ENCODE peak calls at places on chromosomes 4 and X, in seven cellular contexts. One of them, this sample, is unnamed. For H3K36me3, the result is how much of the 10 kb centered on the place peaks cover.

GRCh38 chr4:174061026-174061425 is 222.4 kb downstream of the FBXO8 start:
- DNase-seq in GM23338: no peak
- DNase-seq in breast epithelium: no peak
- DNase-seq in upper lobe of right lung: no peak
- DNase-seq in mammary epithelial cell: no peak
- DNase-seq in GM23248: no peak
- DNase-seq in thoracic aorta: no peak
- DNase-seq in this sample: no peak

GRCh38 chr4:8582016-8582415 is 1.8 kb downstream of the GPR78 start:
- DNase-seq in thoracic aorta: no peak
- DNase-seq in upper lobe of right lung: no peak
- DNase-seq in breast epithelium: no peak
- DNase-seq in GM23338: no peak
- DNase-seq in mammary epithelial cell: no peak
- DNase-seq in GM23248: no peak
- DNase-seq in this sample: no peak

GRCh38 chr4:153622778-153623240 is 61.3 kb upstream of the TLR2 start:
- DNase-seq in GM23338: no peak
- DNase-seq in thoracic aorta: no peak
- DNase-seq in breast epithelium: no peak
- DNase-seq in mammary epithelial cell: no peak
- DNase-seq in upper lobe of right lung: no peak
- DNase-seq in GM23248: no peak
- DNase-seq in this sample: no peak

GRCh38 chrX:115364625-115365024 is 75.1 kb downstream of the LUZP4 start:
- DNase-seq in mammary epithelial cell: no peak
- DNase-seq in breast epithelium: no peak
- DNase-seq in GM23338: no peak
- DNase-seq in thoracic aorta: no peak
- DNase-seq in upper lobe of right lung: no peak
- DNase-seq in GM23248: no peak
- DNase-seq in this sample: no peak

GRCh38 chr4:85514117-85514516 is 39.2 kb downstream of the ARHGAP24 start:
- DNase-seq in upper lobe of right lung: no peak
- DNase-seq in GM23248: peak
- DNase-seq in mammary epithelial cell: no peak
- DNase-seq in breast epithelium: no peak
- DNase-seq in thoracic aorta: no peak
- DNase-seq in GM23338: no peak
- DNase-seq in this sample: no peak

GRCh38 chr4:80812145-80812544 is 218.4 kb upstream of the BMP3 start:
- DNase-seq in mammary epithelial cell: no peak
- DNase-seq in GM23338: no peak
- DNase-seq in thoracic aorta: no peak
- DNase-seq in upper lobe of right lung: no peak
- DNase-seq in breast epithelium: no peak
- DNase-seq in GM23248: no peak
- DNase-seq in this sample: no peak

GRCh38 chr4:56757270-56757746 is 64.2 kb downstream of the SPINK2 start:
- DNase-seq in mammary epithelial cell: peak
- DNase-seq in breast epithelium: no peak
- DNase-seq in upper lobe of right lung: no peak
- DNase-seq in GM23248: peak
- DNase-seq in GM23338: no peak
- DNase-seq in thoracic aorta: no peak
- DNase-seq in this sample: no peak

GRCh38 chr4:8280876-8281440 is 11.4 kb downstream of the HTRA3 start:
- DNase-seq in breast epithelium: no peak
- DNase-seq in GM23338: no peak
- DNase-seq in thoracic aorta: no peak
- DNase-seq in mammary epithelial cell: no peak
- DNase-seq in GM23248: no peak
- DNase-seq in upper lobe of right lung: no peak
- DNase-seq in this sample: no peak

GRCh38 chr4:6887591-6888371 is 21.8 kb upstream of the TBC1D14 start:
- DNase-seq in mammary epithelial cell: no peak
- DNase-seq in GM23248: no peak
- DNase-seq in upper lobe of right lung: peak
- DNase-seq in GM23338: no peak
- DNase-seq in breast epithelium: no peak
- DNase-seq in thoracic aorta: no peak
- DNase-seq in this sample: no peak

DNA sequence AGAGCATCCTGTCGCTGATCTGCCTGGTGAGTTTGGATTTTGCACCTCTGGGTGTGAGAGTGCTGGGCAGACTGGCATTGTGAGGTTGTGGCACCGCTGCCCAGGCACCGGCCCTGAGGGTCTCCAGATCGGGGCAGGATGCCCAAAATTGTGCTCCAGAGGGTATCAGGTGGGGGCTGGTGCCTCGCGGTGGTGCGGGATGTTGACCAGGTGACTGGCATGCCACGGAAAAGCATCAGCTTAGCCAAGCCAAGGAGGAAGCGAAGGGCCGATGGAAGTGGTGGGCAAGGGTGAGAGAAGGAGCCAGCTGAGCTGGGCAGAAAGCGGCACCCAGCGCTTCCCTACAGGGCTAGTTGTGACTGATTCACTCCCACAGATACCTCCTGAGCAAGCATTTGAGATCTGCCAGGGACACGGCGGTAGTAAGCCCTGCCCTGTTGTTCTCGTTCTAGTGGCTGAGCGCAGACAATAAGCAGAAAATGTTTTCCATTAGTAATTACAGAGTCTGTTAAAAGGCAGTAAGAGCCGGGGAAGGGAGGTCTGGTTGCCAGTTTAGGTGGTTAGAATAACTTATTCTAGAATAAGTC is 809 bp downstream of the ZFP92 start:
- DNase-seq in thoracic aorta: no peak
- DNase-seq in breast epithelium: no peak
- DNase-seq in upper lobe of right lung: no peak
- DNase-seq in mammary epithelial cell: peak
- DNase-seq in GM23338: no peak
- DNase-seq in GM23248: peak
- DNase-seq in this sample: no peak
- H3K4me3 ChIP-seq in thoracic aorta: peak
- H3K4me3 ChIP-seq in breast epithelium: peak
- H3K4me3 ChIP-seq in upper lobe of right lung: peak
- H3K4me3 ChIP-seq in mammary epithelial cell: peak
- H3K4me3 ChIP-seq in GM23338: peak
- H3K4me3 ChIP-seq in GM23248: no peak
- H3K4me3 ChIP-seq in this sample: peak

GRCh38 chr4:76166480-76166879 is 18.3 kb upstream of the NUP54 start:
- DNase-seq in thoracic aorta: no peak
- DNase-seq in breast epithelium: no peak
- DNase-seq in GM23338: no peak
- DNase-seq in GM23248: no peak
- DNase-seq in mammary epithelial cell: no peak
- DNase-seq in upper lobe of right lung: no peak
- DNase-seq in this sample: no peak

GRCh38 chr4:76174216-76174615 is 26.0 kb upstream of the NUP54 start:
- DNase-seq in GM23338: no peak
- DNase-seq in mammary epithelial cell: no peak
- DNase-seq in GM23248: no peak
- DNase-seq in thoracic aorta: no peak
- DNase-seq in breast epithelium: no peak
- DNase-seq in upper lobe of right lung: no peak
- DNase-seq in this sample: no peak

GRCh38 chr4:76168688-76169087 is 20.5 kb upstream of the NUP54 start:
- DNase-seq in mammary epithelial cell: no peak
- DNase-seq in thoracic aorta: no peak
- DNase-seq in GM23248: no peak
- DNase-seq in breast epithelium: no peak
- DNase-seq in GM23338: no peak
- DNase-seq in upper lobe of right lung: no peak
- DNase-seq in this sample: no peak
- H3K36me3 ChIP-seq in mammary epithelial cell: under half
- H3K36me3 ChIP-seq in thoracic aorta: under half
- H3K36me3 ChIP-seq in GM23248: half or more
- H3K36me3 ChIP-seq in breast epithelium: under half
- H3K36me3 ChIP-seq in GM23338: under half
- H3K36me3 ChIP-seq in upper lobe of right lung: half or more
- H3K36me3 ChIP-seq in this sample: under half

DNA sequence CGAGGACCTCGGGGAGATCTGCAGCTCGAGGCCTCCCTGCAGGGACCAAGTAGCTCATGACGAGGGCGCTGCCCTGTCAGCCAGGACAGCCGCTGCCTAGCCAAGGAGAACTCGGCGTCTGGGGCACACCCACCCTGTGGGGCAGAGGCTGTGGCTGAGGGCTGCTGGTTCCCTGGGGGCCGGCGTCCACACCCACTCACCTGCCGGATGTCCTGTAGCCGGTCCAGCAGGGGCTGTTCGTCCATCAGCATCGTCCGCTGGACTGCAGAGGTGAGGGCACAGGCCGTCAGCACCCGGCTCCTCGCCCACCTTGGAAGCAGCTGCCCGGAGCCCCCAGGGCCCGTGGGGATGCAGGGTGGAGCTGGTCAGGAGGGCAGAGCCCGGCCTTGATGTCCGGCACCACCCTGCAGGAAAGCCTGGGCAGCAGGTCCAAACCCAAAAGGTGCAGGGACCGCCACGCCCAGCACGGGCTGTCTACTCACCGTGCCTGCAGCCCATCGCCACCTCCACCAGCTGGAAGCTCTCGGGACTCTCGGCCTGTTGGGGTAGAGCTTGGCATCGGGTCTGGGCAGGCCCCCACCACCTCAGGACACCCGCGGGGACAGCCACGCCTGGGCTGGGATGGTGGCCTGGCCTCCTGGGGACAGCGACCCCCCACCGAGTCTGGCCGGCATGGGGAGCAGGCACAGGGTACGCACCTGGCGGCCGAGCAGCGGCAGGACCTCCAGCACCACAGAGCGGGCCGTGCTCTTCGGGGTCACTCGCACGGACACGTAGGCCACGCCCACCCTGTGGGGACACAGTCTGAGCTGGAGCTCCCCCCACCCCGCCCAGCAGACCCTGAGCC is 6.9 kb downstream of the DGKQ start:
- DNase-seq in upper lobe of right lung: no peak
- DNase-seq in mammary epithelial cell: no peak
- DNase-seq in breast epithelium: no peak
- DNase-seq in GM23248: no peak
- DNase-seq in GM23338: no peak
- DNase-seq in thoracic aorta: no peak
- DNase-seq in this sample: no peak
- H3K4me3 ChIP-seq in upper lobe of right lung: no peak
- H3K4me3 ChIP-seq in mammary epithelial cell: no peak
- H3K4me3 ChIP-seq in breast epithelium: no peak
- H3K4me3 ChIP-seq in GM23248: no peak
- H3K4me3 ChIP-seq in GM23338: peak
- H3K4me3 ChIP-seq in thoracic aorta: no peak
- H3K4me3 ChIP-seq in this sample: no peak

DNA sequence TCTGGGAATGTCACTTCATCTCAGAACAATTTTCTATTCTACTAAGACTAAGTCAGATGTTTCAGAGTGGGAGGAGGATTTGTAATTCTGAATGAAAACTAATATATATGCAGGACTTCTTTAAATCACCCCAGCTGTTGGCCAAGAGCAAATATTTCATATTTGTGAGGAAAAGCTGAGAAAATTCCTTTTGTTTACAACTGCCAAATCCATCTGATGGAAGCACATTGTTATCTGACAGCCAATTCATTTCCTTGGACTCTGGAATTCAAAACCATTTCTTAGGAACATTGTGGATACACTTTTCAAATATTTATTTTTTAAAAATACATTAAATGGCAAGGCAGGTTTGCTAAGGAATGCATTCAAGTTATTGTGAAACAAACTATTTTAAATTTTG is 8.0 kb downstream of the SLIT2 start:
- DNase-seq in GM23338: no peak
- DNase-seq in mammary epithelial cell: no peak
- DNase-seq in GM23248: no peak
- DNase-seq in upper lobe of right lung: no peak
- DNase-seq in breast epithelium: no peak
- DNase-seq in thoracic aorta: no peak
- DNase-seq in this sample: no peak
- H3K36me3 ChIP-seq in GM23338: under half
- H3K36me3 ChIP-seq in mammary epithelial cell: under half
- H3K36me3 ChIP-seq in GM23248: under half
- H3K36me3 ChIP-seq in upper lobe of right lung: under half
- H3K36me3 ChIP-seq in breast epithelium: under half
- H3K36me3 ChIP-seq in thoracic aorta: under half
- H3K36me3 ChIP-seq in this sample: under half

GRCh38 chr4:86593726-86594558 is at the start of gene PTPN13:
- DNase-seq in breast epithelium: peak
- DNase-seq in GM23338: peak
- DNase-seq in upper lobe of right lung: peak
- DNase-seq in GM23248: peak
- DNase-seq in mammary epithelial cell: peak
- DNase-seq in thoracic aorta: peak
- DNase-seq in this sample: peak

GRCh38 chr4:86592553-86593249 is 1.4 kb upstream of the PTPN13 start:
- DNase-seq in GM23338: no peak
- DNase-seq in upper lobe of right lung: no peak
- DNase-seq in thoracic aorta: no peak
- DNase-seq in mammary epithelial cell: peak
- DNase-seq in GM23248: peak
- DNase-seq in breast epithelium: no peak
- DNase-seq in this sample: no peak

GRCh38 chr4:86594559-86595425 is 677 bp downstream of the PTPN13 start:
- DNase-seq in breast epithelium: peak
- DNase-seq in GM23338: peak
- DNase-seq in thoracic aorta: no peak
- DNase-seq in GM23248: peak
- DNase-seq in mammary epithelial cell: peak
- DNase-seq in upper lobe of right lung: peak
- DNase-seq in this sample: peak

GRCh38 chr4:86596802-86597201 is 2.7 kb downstream of the PTPN13 start:
- DNase-seq in upper lobe of right lung: no peak
- DNase-seq in GM23338: no peak
- DNase-seq in thoracic aorta: no peak
- DNase-seq in mammary epithelial cell: peak
- DNase-seq in breast epithelium: no peak
- DNase-seq in GM23248: peak
- DNase-seq in this sample: no peak

GRCh38 chr4:86595426-86595805 is 1.3 kb downstream of the PTPN13 start:
- DNase-seq in thoracic aorta: no peak
- DNase-seq in mammary epithelial cell: peak
- DNase-seq in GM23338: no peak
- DNase-seq in GM23248: peak
- DNase-seq in upper lobe of right lung: no peak
- DNase-seq in breast epithelium: no peak
- DNase-seq in this sample: no peak
- H3K4me3 ChIP-seq in thoracic aorta: peak
- H3K4me3 ChIP-seq in mammary epithelial cell: peak
- H3K4me3 ChIP-seq in GM23338: peak
- H3K4me3 ChIP-seq in GM23248: peak
- H3K4me3 ChIP-seq in upper lobe of right lung: peak
- H3K4me3 ChIP-seq in breast epithelium: peak
- H3K4me3 ChIP-seq in this sample: peak

This sample was measured in BJ.